ENCODE peak calls at places on chromosomes 1 and 21, in five cellular contexts. C is upper lobe of left lung, S is cardiac fibroblast, D is foreskin keratinocyte, E is GM13976. G is an unnamed sample.

GRCh38 chr1:153192697-153193096 is 10.5 kb upstream of the LELP1 start:
- DNase-seq in D (peak), C (no peak), E (peak), S (no peak), G (no peak)

GRCh38 chr1:56754713-56755505 is 64.3 kb downstream of the FYB2 start:
- DNase-seq in E (no peak), D (no peak), S (no peak), C (no peak), G (no peak)

GRCh38 chr1:20147846-20148570 is 8.9 kb downstream of the PLA2G2F start:
- DNase-seq in D (no peak), S (no peak), C (no peak), E (peak), G (no peak)

GRCh38 chr1:227728059-227728891 is 6.8 kb downstream of the JMJD4 start:
- DNase-seq in C (peak), E (peak), S (peak), D (peak), G (no peak)

GRCh38 chr1:245622332-245623014 is 467.7 kb downstream of the KIF26B start:
- DNase-seq in D (no peak), C (no peak), S (no peak), E (no peak), G (peak)

GRCh38 chr1:184489908-184490307 is 103.1 kb downstream of the C1orf21 start:
- DNase-seq in S (no peak), D (no peak), C (no peak), E (no peak), G (no peak)

GRCh38 chr1:115757286-115757810 is 11.2 kb downstream of the CASQ2 start:
- DNase-seq in D (no peak), C (no peak), S (no peak), E (no peak), G (no peak)

GRCh38 chr1:184759651-184760050 is 5.0 kb upstream of the EDEM3 start:
- DNase-seq in E (no peak), D (no peak), S (no peak), C (no peak), G (no peak)

GRCh38 chr1:214458541-214458940 is 92.9 kb downstream of the PTPN14 start:
- DNase-seq in S (peak), C (no peak), D (no peak), E (no peak), G (no peak)

GRCh38 chr1:230709619-230710542 is 4.0 kb downstream of the AGT start:
- DNase-seq in C (no peak), D (no peak), S (no peak), E (no peak), G (no peak)

GRCh38 chr1:46285730-46286477 is 17.5 kb downstream of the LRRC41 start:
- DNase-seq in D (no peak), S (no peak), C (peak), E (no peak), G (no peak)

GRCh38 chr1:15286452-15286851 is 39.4 kb downstream of the FHAD1 start:
- DNase-seq in S (no peak), C (no peak), E (no peak), D (no peak), G (no peak)

GRCh38 chr1:241356519-241357365 is at the start of gene RGS7:
- DNase-seq in C (peak), S (peak), D (no peak), E (peak), G (peak)

GRCh38 chr1:54744696-54745095 is 19.6 kb downstream of the PARS2 start:
- DNase-seq in D (no peak), E (no peak), C (no peak), S (no peak), G (no peak)

GRCh38 chr1:109659997-109660755 is 4.3 kb downstream of the GSTM4 start:
- DNase-seq in E (no peak), C (no peak), S (no peak), D (no peak), G (no peak)

GRCh38 chr1:35637401-35637809 is 3.9 kb downstream of the PSMB2 start:
- DNase-seq in C (no peak), D (peak), S (peak), E (peak), G (no peak)

GRCh38 chr1:19799233-19799876 is 361 bp downstream of the TMCO4 start:
- DNase-seq in C (no peak), S (peak), D (no peak), E (no peak), G (no peak)

GRCh38 chr1:220824031-220824989 is 37.6 kb downstream of the MTARC1 start:
- DNase-seq in C (no peak), D (no peak), S (no peak), E (no peak), G (no peak)

GRCh38 chr21:46215436-46216131 is 13.0 kb downstream of the LSS start:
- DNase-seq in E (peak), D (no peak), S (no peak), C (peak), G (no peak)

GRCh38 chr1:91527781-91528180 is 27.1 kb downstream of the CDC7 start:
- DNase-seq in C (no peak), E (no peak), D (no peak), S (no peak), G (no peak)

GRCh38 chr1:188499690-188500089 is 1670.9 kb downstream of the PLA2G4A start:
- DNase-seq in S (no peak), C (no peak), E (no peak), D (no peak), G (no peak)

GRCh38 chr1:85612704-85613361 is 32.3 kb downstream of the CCN1 start:
- DNase-seq in S (peak), D (peak), E (no peak), C (no peak), G (no peak)

GRCh38 chr1:35931424-35932157 is 686 bp downstream of the AGO3 start:
- DNase-seq in C (no peak), D (peak), E (no peak), S (peak), G (no peak)

GRCh38 chr21:36613064-36613463 is 85.9 kb upstream of the SIM2 start:
- DNase-seq in S (no peak), E (no peak), C (no peak), D (no peak), G (no peak)

GRCh38 chr1:204128964-204129896 is 22.6 kb downstream of the ETNK2 start:
- DNase-seq in D (peak), S (peak), E (peak), C (peak), G (peak)

GRCh38 chr21:43348801-43349261 is 78.1 kb downstream of the SIK1 start:
- DNase-seq in E (no peak), C (peak), D (no peak), S (peak), G (no peak)

GRCh38 chr21:38804617-38805281 is 980 bp upstream of the ETS2 start:
- DNase-seq in C (peak), E (peak), S (no peak), D (peak), G (no peak)

GRCh38 chr1:94418664-94419655 is 771 bp downstream of the ABCD3 start:
- DNase-seq in S (peak), E (peak), C (no peak), D (peak), G (peak)

GRCh38 chr1:151790940-151791651 is 796 bp upstream of the TDRKH start:
- DNase-seq in D (peak), E (no peak), C (peak), S (peak), G (no peak)

GRCh38 chr1:16615253-16616252 is 2.2 kb upstream of the NBPF1 start:
- DNase-seq in S (no peak), D (no peak), C (no peak), E (no peak), G (peak)

GRCh38 chr1:208803371-208803811 is 559.2 kb upstream of the PLXNA2 start:
- DNase-seq in C (no peak), S (no peak), D (no peak), E (no peak), G (no peak)

GRCh38 chr1:38680801-38681510 is 178.6 kb downstream of the RRAGC start:
- DNase-seq in C (no peak), E (no peak), S (peak), D (no peak), G (no peak)

GRCh38 chr1:176466514-176466913 is 3.5 kb downstream of the PAPPA2 start:
- DNase-seq in S (no peak), D (peak), E (peak), C (no peak), G (no peak)

GRCh38 chr1:161962094-161962887 is 61.4 kb downstream of the OLFML2B start:
- DNase-seq in E (peak), S (peak), D (peak), C (no peak), G (no peak)

GRCh38 chr21:44653656-44654575 is 543 bp downstream of the KRTAP12-4 start:
- DNase-seq in E (no peak), S (no peak), D (no peak), C (peak), G (peak)

GRCh38 chr1:235631816-235632215 is 17.8 kb downstream of the GNG4 start:
- DNase-seq in C (no peak), D (no peak), S (no peak), E (no peak), G (no peak)
- TF ChIP-seq CTCF in C (no peak), D (no peak), S (no peak), E (no peak), G (no peak)

GRCh38 chr1:17700981-17701870 is 53.9 kb upstream of the ACTL8 start:
- DNase-seq in E (no peak), S (no peak), C (no peak), D (no peak), G (no peak)

GRCh38 chr1:17691147-17691634 is 63.9 kb upstream of the ACTL8 start:
- DNase-seq in D (no peak), S (no peak), E (no peak), C (no peak), G (no peak)

GRCh38 chr1:17692645-17693044 is 62.5 kb upstream of the ACTL8 start:
- DNase-seq in D (no peak), S (no peak), E (no peak), C (no peak), G (no peak)

GRCh38 chr1:17700363-17700762 is 54.8 kb upstream of the ACTL8 start:
- DNase-seq in D (no peak), E (no peak), S (no peak), C (no peak), G (no peak)

DNA sequence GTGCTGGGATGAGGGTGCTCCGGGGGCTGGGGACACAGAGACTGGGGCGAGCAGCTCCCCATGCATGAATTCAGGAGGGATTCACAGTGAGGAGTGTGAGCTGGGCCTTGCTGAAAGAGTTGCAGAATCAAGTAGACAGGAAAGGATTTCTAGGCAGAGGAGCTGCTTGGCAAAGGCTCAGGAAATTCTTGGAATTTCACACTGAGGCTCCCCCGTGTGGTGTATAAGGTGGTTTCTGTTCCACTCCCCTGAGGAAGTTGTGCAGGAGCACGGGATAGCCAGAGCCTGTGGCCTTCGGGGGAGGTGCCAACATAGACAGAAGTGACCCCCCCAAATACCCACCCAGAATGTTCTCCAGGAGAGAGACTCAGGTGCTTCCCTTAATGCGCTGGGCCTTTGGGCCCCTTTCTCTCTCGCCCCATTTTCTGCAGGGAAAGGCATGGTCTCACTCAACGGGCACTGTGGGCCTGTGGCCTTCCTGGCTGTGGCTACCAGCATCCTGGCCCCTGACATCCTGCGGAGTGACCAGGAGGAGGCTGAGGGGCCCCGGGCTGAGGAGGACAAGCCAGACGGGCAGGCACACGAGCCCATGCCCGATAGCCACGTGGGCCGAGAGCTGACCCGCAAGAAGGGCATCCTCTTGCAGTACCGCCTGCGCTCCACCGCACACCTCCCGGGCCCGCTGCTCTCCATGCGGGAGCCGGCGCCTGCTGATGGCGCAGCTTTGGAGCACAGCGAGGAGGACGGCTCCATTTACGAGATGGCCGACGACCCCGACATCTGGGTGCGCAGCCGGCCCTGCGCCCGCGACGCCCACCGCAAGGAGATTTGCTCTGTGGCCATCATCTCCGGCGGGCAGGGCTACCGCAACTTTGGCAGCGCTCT is 58.5 kb upstream of the ACTL8 start:
- DNase-seq in E (no peak), D (peak), S (peak), C (no peak), G (no peak)
- TF ChIP-seq CTCF in E (no peak), D (peak), S (peak), C (no peak), G (peak)

GRCh38 chr21:28336299-28336698 is 656.4 kb downstream of the LTN1 start:
- DNase-seq in E (no peak), S (peak), D (peak), C (no peak), G (no peak)
- TF ChIP-seq CTCF in E (no peak), S (peak), D (peak), C (peak), G (peak)

GRCh38 chr1:32892368-32893197 is 6.3 kb downstream of the HPCA start:
- DNase-seq in C (peak), D (no peak), E (peak), S (peak), G (no peak)

GRCh38 chr1:32891630-32892029 is 5.3 kb downstream of the HPCA start:
- DNase-seq in S (no peak), E (no peak), C (no peak), D (no peak), G (no peak)

GRCh38 chr1:32894019-32894600 is 7.1 kb downstream of the TMEM54 start:
- DNase-seq in S (no peak), D (no peak), E (no peak), C (no peak), G (no peak)

GRCh38 chr1:32894681-32895080 is 6.5 kb downstream of the TMEM54 start:
- DNase-seq in C (no peak), S (no peak), E (no peak), D (no peak), G (no peak)

GRCh38 chr1:32893198-32894018 is 7.1 kb downstream of the HPCA start:
- DNase-seq in E (no peak), C (peak), D (no peak), S (no peak), G (no peak)
- TF ChIP-seq CTCF in E (no peak), C (no peak), D (peak), S (no peak), G (peak)

DNA sequence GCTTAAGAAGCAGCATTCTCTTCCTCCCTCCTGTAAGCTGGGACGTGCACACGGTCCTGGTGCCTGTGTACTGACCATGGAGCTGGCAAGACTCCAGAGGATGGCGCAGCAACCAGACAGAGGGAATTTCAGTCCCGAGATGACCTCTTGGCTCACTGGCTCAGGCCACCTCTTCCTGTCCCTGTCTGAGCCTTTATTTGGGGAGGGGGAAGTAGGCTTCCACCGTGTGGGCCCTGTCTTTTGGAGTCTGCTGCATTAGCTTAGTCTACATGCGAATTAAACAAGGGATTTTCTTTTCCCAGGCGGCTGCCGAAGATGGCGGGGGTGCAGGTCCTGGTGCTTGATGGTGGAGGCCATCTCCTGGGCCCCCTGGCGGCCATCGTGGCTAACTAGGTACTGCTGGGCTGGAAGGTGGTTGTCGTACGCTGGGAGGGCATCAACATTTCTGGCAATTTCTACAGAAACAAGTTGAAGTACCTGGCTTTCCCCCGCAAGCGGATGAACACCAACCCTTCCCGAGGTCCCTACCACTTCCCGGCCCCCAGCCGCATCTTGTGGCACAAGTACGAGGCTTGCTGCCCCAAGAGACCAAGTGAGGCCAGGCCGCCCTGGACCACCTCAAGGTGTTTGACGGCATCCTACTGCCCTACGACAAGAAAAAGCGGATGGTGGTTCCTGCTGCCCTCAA is 10.2 kb downstream of the IL24 start:
- DNase-seq in S (no peak), E (no peak), C (peak), D (no peak), G (no peak)
- TF ChIP-seq CTCF in S (no peak), E (no peak), C (no peak), D (peak), G (no peak)

DNA sequence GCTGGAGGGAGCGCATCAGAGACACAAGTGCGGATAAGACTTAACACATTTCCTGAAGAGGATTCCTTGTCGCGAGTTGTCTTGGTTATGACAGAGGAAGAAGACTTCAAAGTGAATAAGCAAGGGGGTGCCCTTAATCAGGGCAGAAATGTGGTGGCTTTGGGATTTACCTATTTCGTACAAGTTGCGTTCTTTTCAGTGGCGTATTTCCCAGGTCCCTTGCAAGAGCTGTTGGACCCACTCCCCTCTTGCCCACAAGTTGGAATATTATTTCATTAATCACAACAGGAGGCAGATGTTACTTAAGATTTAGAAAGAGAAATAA is 121.8 kb downstream of the ESRRG start:
- DNase-seq in E (no peak), S (no peak), C (no peak), D (no peak), G (no peak)
- TF ChIP-seq CTCF in E (no peak), S (no peak), C (no peak), D (no peak), G (no peak)

GRCh38 chr1:154529308-154529707 is 27.1 kb upstream of the SHE start:
- DNase-seq in S (no peak), E (no peak), C (no peak), D (no peak), G (no peak)

GRCh38 chr1:154536570-154536969 is 21.9 kb downstream of the UBE2Q1 start:
- DNase-seq in D (no peak), C (no peak), E (no peak), S (no peak), G (no peak)

GRCh38 chr1:154539486-154540483 is 18.7 kb downstream of the UBE2Q1 start:
- DNase-seq in E (no peak), S (no peak), C (no peak), D (no peak), G (no peak)

DNA sequence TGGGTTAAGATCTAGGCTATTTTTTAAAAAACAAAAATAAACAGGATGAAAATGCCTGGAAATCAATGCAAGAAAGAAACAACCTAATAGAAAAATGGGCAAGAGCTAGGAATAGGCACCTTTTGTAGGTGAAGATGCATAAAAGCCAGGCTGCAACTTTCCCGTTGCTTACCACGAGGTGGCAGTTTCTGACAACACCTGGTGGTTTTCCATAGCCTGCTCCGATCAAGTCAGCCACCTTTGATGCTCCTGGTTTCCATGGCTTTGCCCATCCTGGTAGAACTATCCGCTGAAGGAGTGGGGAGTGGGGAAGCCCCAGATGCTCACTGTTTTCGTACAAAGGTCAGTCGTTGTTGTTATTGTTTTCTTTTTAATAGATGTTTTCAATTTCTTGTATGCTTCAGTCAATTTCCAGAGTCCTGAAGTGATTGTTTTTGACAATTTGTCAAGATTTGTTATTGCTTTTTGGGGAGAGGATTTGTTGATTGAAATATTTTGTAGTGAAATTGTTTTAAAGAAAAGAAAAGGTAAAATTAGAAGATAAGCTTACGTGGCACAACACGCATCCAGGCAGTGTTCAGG is 24.1 kb downstream of the UBE2Q1 start:
- DNase-seq in D (peak), C (no peak), S (peak), E (peak), G (no peak)
- TF ChIP-seq CTCF in D (peak), C (no peak), S (peak), E (peak), G (peak)

DNA sequence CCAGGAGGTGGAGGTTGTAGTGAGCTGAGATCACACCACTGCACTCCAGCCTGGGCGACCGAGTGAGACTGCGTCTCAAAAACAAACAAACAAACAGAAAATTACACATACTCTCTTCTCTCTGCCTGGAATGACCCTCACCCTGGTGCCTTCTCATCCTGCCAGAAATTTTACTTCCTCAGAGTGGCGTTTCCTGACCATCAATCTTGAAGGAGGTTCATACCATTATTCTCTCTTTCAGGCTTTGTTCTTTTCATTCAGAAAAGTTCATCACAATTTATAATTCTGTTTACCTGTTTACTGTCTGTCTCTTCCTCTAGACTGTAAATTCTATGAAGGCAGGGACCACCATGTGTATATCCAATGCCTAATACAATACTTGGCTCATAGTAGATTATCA is 79.3 kb downstream of the RPS6KA1 start:
- DNase-seq in C (no peak), S (peak), D (no peak), E (no peak), G (no peak)
- TF ChIP-seq CTCF in C (no peak), S (no peak), D (peak), E (no peak), G (peak)

G was measured in osteocyte.